ENCODE peak calls at places on chromosomes 6 and 20, in ten cellular contexts. G is body of pancreas; A is EL; C is hepatocyte; X is astrocyte of the hippocampus; K is fibroblast of mammary gland; O is kidney tubule cell; R is mesothelial cell of epicardium; Y is activated CD4-positive, alpha-beta T cell treated with anti-CD3 and anti-CD28 coated beads, Interleukin-2, amount 50 U/mL, for 48 hours; T is cardiac septum. L is an unnamed sample.

GRCh38 chr20:8662433-8662954 is 406.4 kb upstream of the PLCB4 start:
- DNase-seq in T (no peak), K (no peak), X (no peak), A (no peak), O (no peak), C (no peak), G (no peak), Y (no peak), R (no peak), L (no peak)

GRCh38 chr20:34316191-34316814 is 13.1 kb upstream of the AHCY start:
- DNase-seq in A (peak), X (no peak), G (no peak), Y (no peak), K (peak), R (no peak), T (no peak), O (peak), C (no peak), L (no peak)

GRCh38 chr6:83901624-83902023 is 42.1 kb downstream of the CYB5R4 start:
- DNase-seq in A (no peak), T (no peak), X (no peak), K (no peak), C (no peak), O (no peak), R (no peak), G (no peak), Y (no peak), L (no peak)

GRCh38 chr6:137827977-137828815 is 38.9 kb upstream of the TNFAIP3 start:
- DNase-seq in A (no peak), Y (peak), K (no peak), R (no peak), O (no peak), C (no peak), X (no peak), T (no peak), G (no peak), L (no peak)

GRCh38 chr6:159633196-159633595 is 59.8 kb downstream of the SOD2 start:
- DNase-seq in T (no peak), C (no peak), G (no peak), A (peak), Y (no peak), X (no peak), R (no peak), O (peak), K (peak), L (no peak)

GRCh38 chr6:137389150-137389664 is 105.0 kb downstream of the OLIG3 start:
- DNase-seq in R (no peak), X (no peak), A (no peak), Y (peak), K (peak), T (no peak), O (peak), C (peak), G (no peak), L (no peak)

GRCh38 chr6:56660374-56660730 is 17.7 kb upstream of the DST start:
- DNase-seq in C (no peak), T (no peak), K (no peak), Y (no peak), O (no peak), X (no peak), A (no peak), G (no peak), R (no peak), L (no peak)

GRCh38 chr20:25103526-25103925 is 21.6 kb upstream of the VSX1 start:
- DNase-seq in G (no peak), X (no peak), O (no peak), K (no peak), R (no peak), C (no peak), T (no peak), Y (no peak), A (no peak), L (no peak)

GRCh38 chr20:50415516-50416268 is 94.5 kb upstream of the PTPN1 start:
- DNase-seq in X (peak), T (peak), Y (no peak), G (peak), K (peak), A (peak), R (no peak), O (peak), C (peak), L (peak)

GRCh38 chr6:53982361-53983050 is 128.7 kb upstream of the MLIP start:
- DNase-seq in G (no peak), T (no peak), X (peak), K (peak), A (peak), R (no peak), C (no peak), Y (no peak), O (peak), L (no peak)

GRCh38 chr6:87436435-87436834 is 28.7 kb downstream of the CFAP206 start:
- DNase-seq in O (peak), A (peak), T (no peak), Y (peak), G (peak), K (peak), X (peak), C (peak), R (peak), L (no peak)

GRCh38 chr20:3730803-3731370 is 1.6 kb upstream of the HSPA12B start:
- DNase-seq in G (no peak), O (no peak), K (no peak), R (no peak), A (no peak), C (no peak), X (no peak), T (no peak), Y (no peak), L (peak)

GRCh38 chr20:4108495-4109306 is 93.3 kb upstream of the RNF24 start:
- DNase-seq in Y (peak), O (peak), T (no peak), R (no peak), A (peak), C (peak), K (peak), G (peak), X (peak), L (no peak)

GRCh38 chr6:167454003-167454402 is 129.1 kb downstream of the TTLL2 start:
- DNase-seq in T (no peak), K (no peak), A (no peak), Y (no peak), R (no peak), O (no peak), X (no peak), G (no peak), C (no peak), L (no peak)

GRCh38 chr6:143867236-143867635 is 3.0 kb downstream of the ZC2HC1B start:
- DNase-seq in A (peak), T (no peak), R (no peak), G (no peak), Y (no peak), X (no peak), K (peak), O (no peak), C (no peak), L (no peak)

GRCh38 chr6:7314414-7314813 is 1.4 kb upstream of the SSR1 start:
- DNase-seq in X (no peak), K (no peak), O (no peak), T (no peak), R (no peak), C (no peak), A (no peak), Y (no peak), G (no peak), L (no peak)

GRCh38 chr6:148572676-148573335 is 174.0 kb upstream of the UST start:
- DNase-seq in C (no peak), G (no peak), R (no peak), O (no peak), A (no peak), X (no peak), K (no peak), T (no peak), Y (no peak), L (no peak)